ENCODE peak calls at places on chromosomes 2 and 18, in nine cellular contexts. V, S, T, C, Q, P, M, F and B are unnamed samples. For H3K27me3, the result is how much of the 10 kb centered on the place peaks cover.

GRCh38 chr2:201203916-201204654 is 21.1 kb downstream of the CASP10 start:
- DNase-seq in P (peak), T (no peak), S (no peak), M (no peak), Q (no peak), V (no peak), C (no peak), F (no peak), B (no peak)

GRCh38 chr2:231191896-231192872 is 6.2 kb upstream of the ARMC9 start:
- DNase-seq in M (peak), C (peak), F (peak), T (peak), P (peak), V (peak), S (no peak), Q (peak), B (peak)

GRCh38 chr2:219284501-219285347 is 5.6 kb downstream of the DNAJB2 start:
- DNase-seq in F (no peak), Q (peak), M (no peak), P (peak), V (peak), C (no peak), T (no peak), S (no peak), B (no peak)

GRCh38 chr2:106124787-106125549 is 69.1 kb downstream of the UXS1 start:
- DNase-seq in S (peak), M (no peak), P (no peak), V (no peak), C (peak), F (no peak), Q (no peak), T (no peak), B (no peak)

GRCh38 chr2:642431-642815 is 34.8 kb downstream of the TMEM18 start:
- DNase-seq in F (no peak), Q (no peak), P (no peak), V (no peak), M (no peak), S (no peak), C (no peak), T (no peak), B (no peak)

GRCh38 chr2:171086352-171087290 is 74.1 kb downstream of the TLK1 start:
- DNase-seq in P (peak), S (peak), Q (no peak), F (peak), C (peak), M (peak), T (no peak), V (no peak), B (peak)

GRCh38 chr2:231183851-231184250 is 14.6 kb upstream of the ARMC9 start:
- DNase-seq in F (no peak), M (no peak), C (no peak), Q (no peak), V (no peak), P (no peak), T (no peak), S (no peak), B (no peak)

GRCh38 chr2:20618886-20619521 is 31.9 kb downstream of the HS1BP3 start:
- DNase-seq in V (peak), C (no peak), S (no peak), Q (no peak), M (no peak), T (peak), F (peak), P (no peak), B (no peak)

GRCh38 chr18:77086656-77087390 is 45.8 kb downstream of the MBP start:
- DNase-seq in Q (no peak), C (peak), M (no peak), S (no peak), V (peak), F (no peak), T (no peak), P (peak), B (no peak)

GRCh38 chr2:41829011-41829500 is 218.8 kb upstream of the PKDCC start:
- DNase-seq in M (no peak), S (no peak), V (no peak), C (no peak), F (no peak), Q (no peak), T (no peak), P (no peak), B (no peak)

GRCh38 chr2:43934567-43934966 is 61.2 kb downstream of the LRPPRC start:
- DNase-seq in C (no peak), S (peak), Q (no peak), F (no peak), P (peak), T (no peak), V (no peak), M (no peak), B (no peak)

GRCh38 chr2:213416832-213417231 is 132.6 kb downstream of the SPAG16 start:
- DNase-seq in V (no peak), T (no peak), C (no peak), M (no peak), P (no peak), Q (no peak), F (no peak), S (no peak), B (no peak)

GRCh38 chr18:37546651-37547050 is 18.9 kb downstream of the CELF4 start:
- DNase-seq in C (no peak), S (no peak), V (peak), M (no peak), Q (no peak), P (no peak), F (no peak), T (no peak), B (no peak)

GRCh38 chr2:7011376-7012083 is 94.3 kb downstream of the RNF144A start:
- DNase-seq in S (no peak), Q (no peak), T (no peak), C (no peak), M (no peak), F (no peak), P (peak), V (no peak), B (peak)

GRCh38 chr18:71485578-71485977 is 1058.6 kb downstream of the CBLN2 start:
- DNase-seq in Q (no peak), M (no peak), T (no peak), F (no peak), C (no peak), S (peak), V (no peak), P (no peak), B (no peak)

GRCh38 chr2:156890498-156891148 is 366.9 kb upstream of the GALNT5 start:
- DNase-seq in C (peak), Q (no peak), V (no peak), M (peak), S (no peak), F (no peak), P (no peak), T (no peak), B (no peak)

GRCh38 chr18:35361570-35362321 is 15.4 kb downstream of the ZNF396 start:
- DNase-seq in M (no peak), F (no peak), C (no peak), S (no peak), T (no peak), Q (no peak), V (no peak), P (no peak), B (no peak)

GRCh38 chr2:43246641-43247040 is 20.2 kb upstream of the ZFP36L2 start:
- DNase-seq in T (no peak), S (no peak), P (no peak), M (no peak), C (no peak), F (no peak), V (no peak), Q (no peak), B (no peak)

GRCh38 chr2:25285265-25286024 is 56.3 kb downstream of the DNMT3A start:
- DNase-seq in S (no peak), M (no peak), F (no peak), T (no peak), P (no peak), C (no peak), V (no peak), Q (no peak), B (no peak)

GRCh38 chr2:166343467-166343866 is 32.3 kb downstream of the SCN9A start:
- DNase-seq in F (no peak), M (peak), P (no peak), S (peak), C (no peak), V (no peak), T (no peak), Q (no peak), B (no peak)

GRCh38 chr2:3198119-3198518 is 179.5 kb downstream of the EIPR1 start:
- DNase-seq in F (no peak), C (no peak), P (no peak), T (no peak), S (no peak), Q (no peak), M (peak), V (no peak), B (no peak)

GRCh38 chr2:4937550-4937949 is 754.6 kb upstream of the SOX11 start:
- DNase-seq in V (no peak), F (no peak), S (no peak), Q (no peak), C (peak), P (no peak), M (no peak), T (no peak), B (no peak)

GRCh38 chr2:54183281-54183680 is 67.9 kb downstream of the ACYP2 start:
- DNase-seq in M (no peak), S (no peak), V (no peak), F (no peak), C (no peak), Q (no peak), P (no peak), T (no peak), B (no peak)

GRCh38 chr2:226895579-226895978 is 59.7 kb downstream of the RHBDD1 start:
- DNase-seq in V (no peak), P (no peak), T (no peak), C (no peak), S (no peak), F (no peak), M (no peak), Q (no peak), B (no peak)

GRCh38 chr2:160784034-160784433 is 290.4 kb upstream of the RBMS1 start:
- DNase-seq in S (peak), P (no peak), Q (no peak), F (no peak), C (no peak), M (no peak), V (no peak), T (no peak), B (no peak)

GRCh38 chr2:133862400-133862977 is 294.2 kb upstream of the NCKAP5 start:
- DNase-seq in S (no peak), M (no peak), C (no peak), F (no peak), V (no peak), P (no peak), T (no peak), Q (no peak), B (peak)

GRCh38 chr2:69554981-69555380 is 88.6 kb downstream of the AAK1 start:
- DNase-seq in P (no peak), T (no peak), C (no peak), F (no peak), S (peak), V (no peak), M (no peak), Q (no peak), B (no peak)

GRCh38 chr18:51273435-51273834 is 76.0 kb upstream of the MEX3C start:
- DNase-seq in S (no peak), M (no peak), Q (no peak), F (no peak), C (peak), T (no peak), V (no peak), P (no peak), B (no peak)

GRCh38 chr18:75977069-75977468 is 518.0 kb downstream of the ZNF516 start:
- DNase-seq in V (no peak), Q (no peak), S (no peak), T (no peak), M (no peak), F (no peak), C (no peak), P (peak), B (no peak)

GRCh38 chr2:30772021-30772705 is 35.1 kb downstream of the CAPN13 start:
- DNase-seq in C (no peak), S (no peak), Q (no peak), F (no peak), T (no peak), M (no peak), P (no peak), V (no peak), B (no peak)

GRCh38 chr18:61272793-61273192 is 60.4 kb upstream of the CDH20 start:
- DNase-seq in M (no peak), S (no peak), V (no peak), F (no peak), T (no peak), P (no peak), C (no peak), Q (no peak), B (no peak)

GRCh38 chr2:120809576-120810440 is 74.1 kb downstream of the GLI2 start:
- DNase-seq in M (no peak), P (no peak), T (no peak), V (no peak), S (no peak), F (no peak), Q (no peak), C (no peak), B (no peak)
- H3K27me3 ChIP-seq in M (under half), P (under half), T (under half), V (under half), S (under half), F (under half), Q (under half), C (under half), B (under half)

GRCh38 chr2:176099159-176099736 is 347 bp upstream of the HOXD12 start:
- DNase-seq in S (no peak), V (no peak), M (no peak), T (no peak), F (no peak), P (no peak), Q (no peak), C (no peak), B (no peak)
- H3K27me3 ChIP-seq in S (half or more), V (under half), M (under half), T (half or more), F (under half), P (under half), Q (under half), C (half or more), B (under half)

DNA sequence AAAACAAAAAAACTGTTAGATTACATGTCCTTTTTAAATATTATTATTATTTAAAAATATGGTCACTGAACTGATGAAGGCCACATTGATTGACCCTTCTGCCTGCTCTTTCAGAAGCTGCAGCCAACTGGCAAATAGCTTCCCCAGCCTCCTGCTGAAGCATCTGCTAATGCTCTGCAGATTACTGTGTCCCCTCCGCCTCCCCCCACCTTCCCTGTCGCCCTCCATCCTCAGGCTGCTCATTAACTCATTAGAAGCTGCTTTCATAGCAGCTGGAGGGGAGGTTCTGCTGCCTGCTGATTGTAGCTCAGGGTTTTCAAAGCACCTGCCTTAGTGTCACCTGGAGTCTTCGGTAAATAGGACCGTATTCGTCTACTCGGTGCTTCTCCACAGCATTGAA is 24.8 kb upstream of the LMAN1 start:
- DNase-seq in C (no peak), M (no peak), V (no peak), F (no peak), S (no peak), Q (no peak), P (no peak), T (no peak), B (no peak)
- H3K27me3 ChIP-seq in C (under half), M (under half), V (under half), F (under half), S (under half), Q (under half), P (under half), T (under half), B (under half)

DNA sequence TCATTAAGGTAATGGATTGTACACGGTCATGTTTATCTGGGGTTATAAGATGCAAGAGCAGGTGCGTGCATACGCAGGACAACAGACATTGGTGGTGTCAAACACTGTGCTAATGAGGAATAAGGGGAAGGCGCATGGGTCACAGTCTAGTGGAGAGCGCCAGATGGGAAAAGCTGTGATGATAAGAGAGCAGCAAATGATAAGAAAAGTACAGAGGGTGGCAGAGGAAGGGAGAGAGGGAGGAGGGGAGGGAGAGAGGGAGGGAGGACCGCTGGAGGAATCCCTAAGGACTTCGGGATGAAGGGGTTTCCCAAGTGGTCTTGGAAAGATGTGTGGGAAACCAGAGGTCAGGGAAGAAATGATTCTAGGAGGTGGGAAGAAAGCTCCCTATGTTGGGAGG is 2.9 kb downstream of the TNFRSF11A start:
- DNase-seq in S (no peak), T (no peak), Q (no peak), F (no peak), M (no peak), C (no peak), V (no peak), P (no peak), B (no peak)
- H3K27me3 ChIP-seq in S (under half), T (half or more), Q (under half), F (under half), M (under half), C (under half), V (under half), P (half or more), B (half or more)